ENCODE peak calls at places on chromosomes 7 and 10, in seven cellular contexts. F is prostate gland, S is HL-60, Z is transverse colon, L is HCT116, B is spleen, N is suprapubic skin. A is an unnamed sample.

GRCh38 chr7:69192134-69192533 is 406.1 kb upstream of the AUTS2 start:
- DNase-seq in B (no peak), N (no peak), L (no peak), Z (no peak), S (no peak), F (no peak), A (no peak)

GRCh38 chr10:5606864-5607263 is 59.5 kb downstream of the ASB13 start:
- DNase-seq in Z (no peak), L (no peak), F (no peak), B (no peak), N (no peak), S (no peak), A (no peak)

GRCh38 chr10:51804861-51805260 is 105.5 kb upstream of the CSTF2T start:
- DNase-seq in B (no peak), L (no peak), N (no peak), Z (no peak), S (no peak), F (no peak), A (no peak)

GRCh38 chr7:134637934-134638719 is 8.5 kb upstream of the BPGM start:
- DNase-seq in N (no peak), F (no peak), B (no peak), Z (no peak), S (no peak), L (no peak), A (no peak)

GRCh38 chr10:19908991-19909699 is 92.9 kb downstream of the PLXDC2 start:
- DNase-seq in B (no peak), L (no peak), Z (no peak), N (no peak), S (no peak), F (no peak), A (no peak)

GRCh38 chr10:102059987-102060386 is 4.0 kb upstream of the ARMH3 start:
- DNase-seq in S (no peak), B (no peak), F (no peak), Z (no peak), L (no peak), N (no peak), A (no peak)

GRCh38 chr10:120429395-120429794 is 27.6 kb upstream of the PLPP4 start:
- DNase-seq in L (no peak), F (no peak), N (no peak), Z (no peak), S (no peak), B (no peak), A (no peak)

GRCh38 chr7:17580141-17580540 is 281.7 kb downstream of the AHR start:
- DNase-seq in N (no peak), F (no peak), L (no peak), S (no peak), Z (no peak), B (no peak), A (no peak)

GRCh38 chr7:26653430-26653911 is 210.9 kb downstream of the SKAP2 start:
- DNase-seq in F (no peak), Z (peak), N (no peak), S (no peak), B (no peak), L (no peak), A (no peak)

GRCh38 chr7:129213828-129214227 is 11.0 kb upstream of the AHCYL2 start:
- DNase-seq in F (no peak), N (no peak), B (no peak), L (no peak), S (no peak), Z (no peak), A (no peak)

GRCh38 chr10:107952649-107953589 is 788.4 kb upstream of the SORCS1 start:
- DNase-seq in L (no peak), F (no peak), S (no peak), N (no peak), B (no peak), Z (no peak), A (no peak)

GRCh38 chr10:23294638-23295247 is 49.9 kb downstream of the C10orf67 start:
- DNase-seq in Z (no peak), F (no peak), B (no peak), L (peak), N (no peak), S (no peak), A (no peak)

GRCh38 chr7:151550601-151551286 is 31.0 kb upstream of the RHEB start:
- DNase-seq in N (no peak), S (no peak), L (no peak), F (no peak), B (no peak), Z (no peak), A (no peak)

GRCh38 chr10:3848005-3848767 is 63.2 kb upstream of the KLF6 start:
- DNase-seq in F (no peak), N (no peak), S (no peak), B (no peak), Z (no peak), L (no peak), A (no peak)

GRCh38 chr10:69337312-69338132 is 59.2 kb downstream of the HK1 start:
- DNase-seq in L (no peak), B (no peak), Z (no peak), N (peak), F (peak), S (peak), A (no peak)

GRCh38 chr7:32618470-32618869 is 123.2 kb downstream of the AVL9 start:
- DNase-seq in N (no peak), L (no peak), F (no peak), S (no peak), Z (no peak), B (no peak), A (no peak)

GRCh38 chr7:77565917-77566316 is 28.8 kb downstream of the PTPN12 start:
- DNase-seq in S (peak), Z (no peak), L (no peak), N (no peak), F (no peak), B (no peak), A (no peak)

GRCh38 chr10:31242902-31243301 is 76.1 kb upstream of the ZEB1 start:
- DNase-seq in N (no peak), S (peak), Z (no peak), B (peak), F (no peak), L (peak), A (peak)

GRCh38 chr7:106139253-106140251 is 27.4 kb upstream of the SYPL1 start:
- DNase-seq in B (no peak), N (no peak), Z (peak), S (no peak), F (no peak), L (no peak), A (no peak)
- TF ChIP-seq POLR2AphosphoS5 in B (no peak), N (no peak), Z (peak), S (no peak), F (no peak), L (no peak), A (no peak)

DNA sequence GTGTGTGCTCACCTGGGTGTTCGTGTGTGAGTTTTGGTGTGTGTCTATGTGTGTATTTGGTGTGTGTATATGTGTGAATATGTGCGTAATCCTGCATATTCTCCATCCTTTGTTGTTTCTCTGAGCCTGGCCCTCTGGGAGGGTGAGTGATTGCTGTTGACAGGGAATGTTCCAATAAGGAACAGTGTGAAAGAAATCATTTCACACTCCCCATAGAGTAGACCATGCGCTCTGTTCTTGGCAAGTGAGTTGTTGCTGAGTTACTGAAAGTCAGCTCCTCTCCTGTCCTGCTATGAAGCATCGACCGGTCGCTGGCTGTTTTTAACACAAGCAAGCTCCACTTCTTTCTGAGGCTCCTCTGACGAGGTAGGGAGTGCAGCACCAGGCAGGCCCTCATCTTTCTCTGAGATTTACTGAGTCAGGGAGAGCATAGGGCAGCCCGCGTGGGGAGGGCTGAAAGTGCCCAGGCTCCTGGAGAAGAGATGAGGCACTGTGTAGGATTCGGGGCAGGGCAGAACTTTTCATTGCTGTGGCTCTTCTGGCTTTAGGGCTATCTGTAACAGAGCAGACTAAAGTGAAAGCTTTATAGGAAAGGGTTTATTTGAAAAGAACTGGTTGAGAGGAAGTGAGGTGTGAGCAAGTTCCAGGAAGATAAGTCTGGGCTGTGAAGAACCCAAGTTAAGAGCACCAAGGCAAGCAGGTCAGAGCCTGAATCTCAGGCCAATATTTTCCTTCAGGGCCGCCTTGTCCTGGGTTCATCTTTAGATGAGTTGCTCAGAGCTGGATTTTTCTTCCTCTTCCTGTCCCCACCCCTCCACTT is 332.2 kb downstream of the CCSER2 start:
- DNase-seq in B (no peak), N (no peak), L (no peak), S (no peak), Z (no peak), F (no peak), A (no peak)
- TF ChIP-seq POLR2AphosphoS5 in B (no peak), N (no peak), L (no peak), S (no peak), Z (no peak), F (no peak), A (no peak)

DNA sequence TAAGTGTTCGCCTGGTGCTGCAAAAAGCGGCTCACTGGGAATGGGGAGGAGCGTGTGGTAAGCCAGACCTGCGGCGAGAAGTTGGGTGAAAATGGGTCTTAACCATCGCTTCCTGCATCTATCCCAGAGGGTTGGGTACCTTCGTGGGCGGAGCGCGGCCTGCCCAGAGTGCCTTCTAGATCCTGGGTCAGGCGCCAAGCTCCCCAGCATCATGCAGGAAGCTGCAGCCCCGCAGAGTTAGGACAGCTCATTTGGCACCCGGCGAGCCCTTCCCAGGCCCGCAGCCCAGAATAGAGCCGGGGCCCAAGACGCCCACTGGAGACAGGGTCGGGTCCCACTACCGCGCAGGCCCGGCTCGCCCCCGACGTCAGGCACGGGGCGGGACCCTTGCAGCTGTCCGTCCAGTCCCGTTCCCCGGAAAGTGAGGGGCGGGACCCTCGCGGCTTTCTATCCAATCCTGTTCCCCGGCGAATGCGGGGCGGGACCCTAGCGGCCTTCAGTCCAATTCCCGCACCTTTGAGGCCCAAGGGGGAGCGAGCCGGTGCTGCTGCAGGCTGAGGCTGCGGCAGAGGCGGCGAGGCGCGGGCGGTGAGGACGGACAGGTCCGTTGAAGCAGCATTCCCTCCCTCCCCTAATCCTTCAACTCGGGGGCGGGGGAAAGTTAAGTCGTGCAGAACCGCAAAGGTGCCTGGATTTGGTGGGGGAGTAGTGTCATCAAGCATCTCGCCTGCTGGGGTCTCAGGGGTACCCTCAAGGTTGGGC is at the start of gene CROT:
- DNase-seq in L (no peak), S (no peak), F (peak), Z (peak), N (peak), B (peak), A (peak)
- TF ChIP-seq POLR2AphosphoS5 in L (no peak), S (no peak), F (peak), Z (peak), N (no peak), B (peak), A (peak)

DNA sequence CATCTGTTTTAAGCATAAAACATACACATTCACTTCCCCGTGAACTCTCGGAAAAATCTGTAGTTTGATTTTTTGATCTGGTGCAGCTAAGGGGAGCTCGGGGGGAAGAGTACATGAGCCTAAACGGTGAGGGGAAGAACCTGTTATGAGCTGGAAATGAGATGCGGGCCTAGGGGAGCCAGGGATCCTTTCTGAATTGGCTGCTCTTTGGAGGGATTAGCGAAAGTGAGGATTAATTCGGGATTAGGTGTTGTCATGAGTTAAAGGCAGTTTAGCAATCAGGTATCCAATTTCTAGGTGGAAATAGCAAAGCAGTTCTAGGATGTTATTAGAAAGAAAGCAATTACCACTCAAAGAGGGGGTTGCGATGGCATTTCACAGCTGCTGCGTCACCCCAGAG is 51.1 kb upstream of the ADARB2 start:
- DNase-seq in B (no peak), S (no peak), Z (no peak), L (no peak), F (no peak), N (no peak), A (no peak)
- TF ChIP-seq POLR2AphosphoS5 in B (no peak), S (no peak), Z (no peak), L (no peak), F (no peak), N (no peak), A (no peak)

GRCh38 chr10:77919713-77920108 is 6.8 kb downstream of the DLG5 start:
- DNase-seq in F (no peak), Z (no peak), N (no peak), B (no peak), L (no peak), S (no peak), A (no peak)
- TF ChIP-seq POLR2AphosphoS5 in F (no peak), Z (no peak), N (no peak), B (no peak), L (no peak), S (no peak), A (no peak)

GRCh38 chr7:155951554-155952158 is 139.4 kb upstream of the SHH start:
- DNase-seq in Z (peak), S (no peak), B (no peak), L (peak), N (no peak), F (peak), A (no peak)
- TF ChIP-seq POLR2AphosphoS5 in Z (no peak), S (no peak), B (no peak), L (peak), N (no peak), F (no peak), A (no peak)